ENCODE peak calls at places on chromosome 17, in six cellular contexts. One of them, this sample, is unnamed.

GRCh38 chr17:17633310-17633709 is 41.8 kb upstream of the PEMT start:
- DNase-seq in fibroblast of mammary gland: no peak
- DNase-seq in thoracic aorta: no peak
- DNase-seq in AG09309: no peak
- DNase-seq in astrocyte of the spinal cord: no peak
- DNase-seq in pancreas: no peak
- DNase-seq in this sample: no peak

GRCh38 chr17:73007447-73007846 is 85.0 kb downstream of the SLC39A11 start:
- DNase-seq in fibroblast of mammary gland: peak; percentile 59
- DNase-seq in thoracic aorta: no peak
- DNase-seq in AG09309: no peak
- DNase-seq in astrocyte of the spinal cord: no peak
- DNase-seq in pancreas: no peak
- DNase-seq in this sample: peak; percentile 38

GRCh38 chr17:79941088-79942010 is 94.3 kb downstream of the TBC1D16 start:
- DNase-seq in fibroblast of mammary gland: no peak
- DNase-seq in thoracic aorta: no peak
- DNase-seq in AG09309: no peak
- DNase-seq in astrocyte of the spinal cord: no peak
- DNase-seq in pancreas: peak; percentile 54
- DNase-seq in this sample: no peak

GRCh38 chr17:67150826-67151225 is 94.2 kb downstream of the HELZ start:
- DNase-seq in fibroblast of mammary gland: no peak
- DNase-seq in thoracic aorta: no peak
- DNase-seq in AG09309: no peak
- DNase-seq in astrocyte of the spinal cord: no peak
- DNase-seq in pancreas: no peak
- DNase-seq in this sample: no peak

GRCh38 chr17:39939588-39940419 is 12.3 kb downstream of the LRRC3C start:
- DNase-seq in fibroblast of mammary gland: peak; percentile 96
- DNase-seq in thoracic aorta: no peak
- DNase-seq in AG09309: peak; percentile 59
- DNase-seq in astrocyte of the spinal cord: peak; percentile 87
- DNase-seq in pancreas: no peak
- DNase-seq in this sample: peak; percentile 92

GRCh38 chr17:57332501-57332900 is 76.2 kb downstream of the MSI2 start:
- DNase-seq in fibroblast of mammary gland: no peak
- DNase-seq in thoracic aorta: no peak
- DNase-seq in AG09309: no peak
- DNase-seq in astrocyte of the spinal cord: no peak
- DNase-seq in pancreas: no peak
- DNase-seq in this sample: no peak

GRCh38 chr17:79749156-79749815 is 18.5 kb downstream of the ENPP7 start:
- DNase-seq in fibroblast of mammary gland: peak; percentile 80
- DNase-seq in thoracic aorta: no peak
- DNase-seq in AG09309: peak; percentile 59
- DNase-seq in astrocyte of the spinal cord: peak; percentile 65
- DNase-seq in pancreas: no peak
- DNase-seq in this sample: peak; percentile 89

GRCh38 chr17:77540531-77540930 is 399.8 kb downstream of the SEC14L1 start:
- DNase-seq in fibroblast of mammary gland: no peak
- DNase-seq in thoracic aorta: no peak
- DNase-seq in AG09309: no peak
- DNase-seq in astrocyte of the spinal cord: no peak
- DNase-seq in pancreas: no peak
- DNase-seq in this sample: no peak

GRCh38 chr17:28472871-28473497 is 460 bp upstream of the SLC13A2 start:
- DNase-seq in fibroblast of mammary gland: no peak
- DNase-seq in thoracic aorta: no peak
- DNase-seq in AG09309: no peak
- DNase-seq in astrocyte of the spinal cord: no peak
- DNase-seq in pancreas: peak; percentile 42
- DNase-seq in this sample: no peak

GRCh38 chr17:43840814-43841213 is 6.2 kb upstream of the CD300LG start:
- DNase-seq in fibroblast of mammary gland: no peak
- DNase-seq in thoracic aorta: no peak
- DNase-seq in AG09309: no peak
- DNase-seq in astrocyte of the spinal cord: no peak
- DNase-seq in pancreas: no peak
- DNase-seq in this sample: peak; percentile 37

GRCh38 chr17:17738901-17739300 is 57.6 kb downstream of the RAI1 start:
- DNase-seq in fibroblast of mammary gland: no peak
- DNase-seq in thoracic aorta: no peak
- DNase-seq in AG09309: no peak
- DNase-seq in astrocyte of the spinal cord: no peak
- DNase-seq in pancreas: no peak
- DNase-seq in this sample: no peak

GRCh38 chr17:73534575-73534940 is 109.7 kb downstream of the SDK2 start:
- DNase-seq in fibroblast of mammary gland: no peak
- DNase-seq in thoracic aorta: no peak
- DNase-seq in AG09309: no peak
- DNase-seq in astrocyte of the spinal cord: no peak
- DNase-seq in pancreas: no peak
- DNase-seq in this sample: no peak

This sample was measured in fibroblast of the aortic adventitia.